ENCODE peak calls at places on chromosomes 6 and 20, in four cellular contexts. X is AG09319; Q is stimulated activated CD8-positive, alpha-beta memory T cell treated with anti-CD3 and anti-CD28 coated beads, Interleukin-2, amount 100 ng/mL, for 48 hours; L is glomerular endothelial cell. Z is an unnamed sample.

GRCh38 chr6:44441091-44441855 is 53.8 kb downstream of the CDC5L start:
- DNase-seq in L (no peak), Q (no peak), X (no peak), Z (no peak)

GRCh38 chr20:39638671-39639070 is 676.5 kb downstream of the DHX35 start:
- DNase-seq in L (no peak), Q (no peak), X (no peak), Z (no peak)

GRCh38 chr6:44188819-44189218 is 27.9 kb upstream of the MYMX start:
- DNase-seq in L (no peak), X (no peak), Q (no peak), Z (no peak)

GRCh38 chr20:3420211-3420707 is 12.8 kb upstream of the DNAAF9 start:
- DNase-seq in Q (no peak), L (no peak), X (no peak), Z (no peak)

GRCh38 chr6:128882560-128882959 is 378 bp upstream of the LAMA2 start:
- DNase-seq in X (no peak), Q (no peak), L (no peak), Z (no peak)

GRCh38 chr6:107660839-107661238 is 163.3 kb downstream of the SCML4 start:
- DNase-seq in Q (no peak), X (no peak), L (no peak), Z (no peak)

GRCh38 chr20:11204926-11205768 is 531.3 kb upstream of the JAG1 start:
- DNase-seq in X (no peak), L (no peak), Q (no peak), Z (peak)

GRCh38 chr6:30939473-30939872 is 1.3 kb upstream of the MUCL3 start:
- DNase-seq in Q (no peak), X (no peak), L (no peak), Z (no peak)

GRCh38 chr6:13183446-13184088 is 144.8 kb downstream of the TBC1D7 start:
- DNase-seq in X (no peak), Q (no peak), L (no peak), Z (no peak)

GRCh38 chr20:45817652-45818194 is 5.3 kb downstream of the UBE2C start:
- DNase-seq in Q (no peak), X (peak), L (no peak), Z (no peak)

GRCh38 chr20:58930496-58930895 is 50.6 kb upstream of the NELFCD start:
- DNase-seq in Q (no peak), X (no peak), L (no peak), Z (no peak)

GRCh38 chr6:1917628-1918371 is 308.1 kb downstream of the FOXC1 start:
- DNase-seq in Q (peak), X (no peak), L (peak), Z (no peak)

GRCh38 chr6:87574237-87574636 is 15.6 kb downstream of the RARS2 start:
- DNase-seq in X (no peak), L (no peak), Q (no peak), Z (peak)

GRCh38 chr6:149560736-149561135 is 5.4 kb upstream of the GINM1 start:
- DNase-seq in L (no peak), X (no peak), Q (no peak), Z (peak)

GRCh38 chr6:41371992-41372525 is 36.7 kb downstream of the NCR2 start:
- DNase-seq in L (no peak), Q (no peak), X (no peak), Z (no peak)

GRCh38 chr20:58850693-58851174 is at the start of gene GNAS-AS1:
- DNase-seq in X (peak), L (no peak), Q (peak), Z (peak)

GRCh38 chr6:27138837-27139752 is 108.4 kb upstream of the PRSS16 start:
- DNase-seq in L (no peak), Q (peak), X (no peak), Z (no peak)

GRCh38 chr20:40961686-40962640 is 66.7 kb upstream of the TOP1 start:
- DNase-seq in X (no peak), Q (no peak), L (no peak), Z (peak)

GRCh38 chr6:16474834-16475781 is 236.7 kb downstream of the GMPR start:
- DNase-seq in Q (no peak), L (no peak), X (no peak), Z (no peak)

GRCh38 chr20:8089668-8090067 is 42.4 kb upstream of the PLCB1 start:
- DNase-seq in X (no peak), Q (no peak), L (no peak), Z (no peak)

GRCh38 chr6:7996538-7997225 is 67.5 kb downstream of the BLOC1S5 start:
- DNase-seq in L (peak), Q (no peak), X (no peak), Z (no peak)

GRCh38 chr20:45823949-45824835 is 2.9 kb downstream of the TNNC2 start:
- DNase-seq in X (no peak), Q (no peak), L (no peak), Z (peak)

GRCh38 chr20:51447765-51448148 is 94.8 kb downstream of the NFATC2 start:
- DNase-seq in X (no peak), L (no peak), Q (no peak), Z (no peak)

GRCh38 chr6:162343902-162344226 is 383.7 kb downstream of the PRKN start:
- DNase-seq in X (no peak), Q (no peak), L (no peak), Z (no peak)